ENCODE peak calls at places on chromosomes 3 and 15, in six cellular contexts. L is AG10803, Z is A549, T is epithelial cell of esophagus, J is neural progenitor cell, N is endodermal cell. V is an unnamed sample.

GRCh38 chr15:95659646-95660045 is 670.9 kb upstream of the NR2F2 start:
- DNase-seq in L (no peak), Z (no peak), T (no peak), J (no peak), N (no peak), V (peak)

GRCh38 chr15:49297584-49297983 is 125.5 kb upstream of the FGF7 start:
- DNase-seq in L (no peak), Z (no peak), T (no peak), J (no peak), N (no peak), V (no peak)

GRCh38 chr3:184178522-184179138 is 4.0 kb downstream of the AP2M1 start:
- DNase-seq in L (peak), Z (no peak), T (no peak), J (no peak), N (no peak), V (peak)

GRCh38 chr3:157204431-157204830 is 44.5 kb upstream of the CCNL1 start:
- DNase-seq in L (peak), Z (no peak), T (peak), J (peak), N (no peak), V (peak)

GRCh38 chr15:74960995-74961588 is 4.5 kb upstream of the RPP25 start:
- DNase-seq in L (no peak), Z (no peak), T (no peak), J (no peak), N (no peak), V (no peak)

GRCh38 chr3:194306109-194306686 is 44.9 kb downstream of the CPN2 start:
- DNase-seq in L (no peak), Z (no peak), T (no peak), J (no peak), N (peak), V (no peak)

GRCh38 chr15:55344206-55344605 is 25.2 kb downstream of the PIGB start:
- DNase-seq in L (peak), Z (no peak), T (peak), J (peak), N (peak), V (no peak)

GRCh38 chr15:88894348-88894818 is 961 bp downstream of the HAPLN3 start:
- DNase-seq in L (no peak), Z (peak), T (peak), J (peak), N (peak), V (peak)

GRCh38 chr3:141280086-141280485 is 48.5 kb downstream of the PXYLP1 start:
- DNase-seq in L (peak), Z (no peak), T (no peak), J (no peak), N (no peak), V (peak)

GRCh38 chr3:8752832-8753231 is 16.6 kb downstream of the OXTR start:
- DNase-seq in L (no peak), Z (no peak), T (no peak), J (no peak), N (no peak), V (no peak)

GRCh38 chr15:93167291-93167690 is 78.3 kb upstream of the RGMA start:
- DNase-seq in L (no peak), Z (no peak), T (no peak), J (no peak), N (no peak), V (no peak)

GRCh38 chr15:73755481-73755880 is 2.3 kb upstream of the INSYN1 start:
- DNase-seq in L (no peak), Z (no peak), T (no peak), J (no peak), N (no peak), V (no peak)

GRCh38 chr15:83843511-83843910 is 189.6 kb downstream of the ADAMTSL3 start:
- DNase-seq in L (peak), Z (no peak), T (peak), J (no peak), N (no peak), V (peak)

GRCh38 chr3:181292984-181293383 is 303.4 kb upstream of the DNAJC19 start:
- DNase-seq in L (no peak), Z (no peak), T (peak), J (no peak), N (no peak), V (peak)

GRCh38 chr3:8266679-8267267 is 234.8 kb upstream of the LMCD1 start:
- DNase-seq in L (peak), Z (no peak), T (peak), J (no peak), N (no peak), V (no peak)

GRCh38 chr3:61981005-61981404 is 392.3 kb downstream of the FEZF2 start:
- DNase-seq in L (no peak), Z (no peak), T (peak), J (no peak), N (no peak), V (peak)

GRCh38 chr15:90562669-90563068 is 32.9 kb downstream of the CRTC3 start:
- DNase-seq in L (no peak), Z (no peak), T (peak), J (no peak), N (no peak), V (no peak)

GRCh38 chr3:149120051-149120972 is 9.1 kb upstream of the HPS3 start:
- DNase-seq in L (peak), Z (peak), T (peak), J (peak), N (no peak), V (peak)

GRCh38 chr3:25554376-25554775 is 110.3 kb downstream of the TOP2B start:
- DNase-seq in L (no peak), Z (no peak), T (no peak), J (no peak), N (no peak), V (no peak)

GRCh38 chr3:119977353-119977752 is 116.9 kb downstream of the GSK3B start:
- DNase-seq in L (no peak), Z (no peak), T (no peak), J (no peak), N (no peak), V (no peak)

GRCh38 chr3:44509985-44510360 is 32.5 kb upstream of the ZNF445 start:
- DNase-seq in L (peak), Z (peak), T (no peak), J (no peak), N (no peak), V (peak)

GRCh38 chr3:1808590-1808989 is 290.1 kb upstream of the CNTN4 start:
- DNase-seq in L (no peak), Z (no peak), T (no peak), J (no peak), N (no peak), V (no peak)

GRCh38 chr3:189512039-189512438 is 119.2 kb upstream of the TP63 start:
- DNase-seq in L (no peak), Z (no peak), T (no peak), J (no peak), N (no peak), V (no peak)

GRCh38 chr15:83955806-83956265 is 279.7 kb upstream of the GOLGA6L4 start:
- DNase-seq in L (no peak), Z (no peak), T (no peak), J (no peak), N (no peak), V (no peak)

GRCh38 chr3:53269888-53270880 is 14.4 kb upstream of the TKT start:
- DNase-seq in L (peak), Z (peak), T (peak), J (peak), N (peak), V (peak)

GRCh38 chr3:46163551-46163981 is 44.5 kb downstream of the CCR1 start:
- DNase-seq in L (no peak), Z (no peak), T (peak), J (no peak), N (peak), V (no peak)

GRCh38 chr3:46168583-46168982 is 39.5 kb downstream of the CCR1 start:
- DNase-seq in L (peak), Z (no peak), T (no peak), J (no peak), N (no peak), V (no peak)

GRCh38 chr3:46162975-46163550 is 45.0 kb downstream of the CCR1 start:
- DNase-seq in L (no peak), Z (no peak), T (peak), J (no peak), N (peak), V (no peak)
- TF ChIP-seq CTCF in L (no peak), Z (no peak), T (no peak), J (peak), N (peak), V (peak)

GRCh38 chr3:150367771-150368170 is 40.3 kb upstream of the TSC22D2 start:
- DNase-seq in L (peak), Z (no peak), T (no peak), J (no peak), N (no peak), V (peak)

GRCh38 chr3:150372320-150373118 is 35.6 kb upstream of the TSC22D2 start:
- DNase-seq in L (peak), Z (peak), T (no peak), J (peak), N (no peak), V (peak)

GRCh38 chr3:150371741-150372254 is 36.3 kb upstream of the TSC22D2 start:
- DNase-seq in L (peak), Z (peak), T (peak), J (peak), N (no peak), V (peak)

GRCh38 chr3:150370982-150371381 is 37.1 kb upstream of the TSC22D2 start:
- DNase-seq in L (peak), Z (no peak), T (no peak), J (no peak), N (no peak), V (no peak)

GRCh38 chr3:150370129-150370602 is 37.9 kb upstream of the TSC22D2 start:
- DNase-seq in L (peak), Z (peak), T (peak), J (peak), N (peak), V (peak)
- H3K4me3 ChIP-seq in L (peak), Z (peak), T (peak), J (no peak), N (no peak), V (peak)

GRCh38 chr15:78761891-78762385 is 49.3 kb downstream of the ADAMTS7 start:
- DNase-seq in L (no peak), Z (no peak), T (no peak), J (no peak), N (no peak), V (no peak)

GRCh38 chr15:78752492-78753358 is 58.5 kb downstream of the ADAMTS7 start:
- DNase-seq in L (no peak), Z (no peak), T (peak), J (peak), N (no peak), V (no peak)

GRCh38 chr15:78761020-78761419 is 50.2 kb downstream of the ADAMTS7 start:
- DNase-seq in L (no peak), Z (no peak), T (no peak), J (no peak), N (no peak), V (no peak)

GRCh38 chr15:78763111-78763795 is 48.0 kb downstream of the ADAMTS7 start:
- DNase-seq in L (no peak), Z (no peak), T (no peak), J (no peak), N (no peak), V (no peak)

GRCh38 chr15:78757636-78757905 is 53.7 kb downstream of the ADAMTS7 start:
- DNase-seq in L (no peak), Z (no peak), T (no peak), J (no peak), N (no peak), V (no peak)
- TF ChIP-seq CTCF in L (no peak), Z (no peak), T (no peak), J (no peak), N (no peak), V (no peak)

DNA sequence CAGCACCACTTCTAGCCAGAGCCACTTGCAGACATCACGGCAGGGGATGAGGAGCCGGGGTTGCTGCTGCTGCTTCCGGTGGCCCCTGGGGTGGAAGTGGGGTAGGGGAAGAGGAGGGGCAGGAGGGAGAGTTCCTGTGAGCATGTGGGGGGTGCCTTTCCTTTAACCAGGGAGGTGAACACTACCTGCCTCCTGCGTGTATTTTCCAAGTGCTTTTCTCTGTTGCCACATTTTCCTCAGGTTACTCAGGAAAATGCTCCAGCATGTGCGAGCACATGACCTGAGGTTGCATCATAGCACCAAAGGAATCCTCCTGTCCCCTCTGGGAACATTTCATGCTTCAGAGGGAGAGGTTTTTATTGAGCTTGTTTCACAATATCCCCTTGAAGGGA is 12.2 kb upstream of the SACM1L start:
- DNase-seq in L (peak), Z (peak), T (peak), J (no peak), N (no peak), V (peak)
- H3K4me3 ChIP-seq in L (no peak), Z (no peak), T (no peak), J (no peak), N (no peak), V (no peak)

DNA sequence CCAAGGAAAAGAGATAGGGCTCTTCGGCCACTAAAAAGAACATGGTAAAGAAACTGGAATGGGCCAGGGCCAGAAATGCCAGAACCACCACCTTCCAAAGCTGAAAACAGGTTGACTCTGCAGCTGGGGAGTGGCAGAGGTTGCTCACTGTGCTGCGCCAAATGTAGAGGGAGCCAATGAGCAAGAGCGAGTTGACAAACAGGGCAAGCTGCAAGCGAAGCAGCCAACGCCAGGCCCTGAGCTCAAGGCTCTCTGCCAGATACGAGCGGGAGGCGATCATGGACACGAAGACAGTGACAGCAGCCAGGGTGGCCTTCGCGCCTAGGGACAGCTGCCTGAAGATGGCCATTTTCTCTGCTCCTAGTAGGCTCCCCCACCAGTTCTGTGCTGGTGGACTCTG is 3.1 kb downstream of the GLB1 start:
- DNase-seq in L (no peak), Z (no peak), T (no peak), J (peak), N (peak), V (no peak)
- TF ChIP-seq CTCF in L (no peak), Z (no peak), T (no peak), J (no peak), N (no peak), V (no peak)

GRCh38 chr15:100878601-100879000 is 1.0 kb upstream of the ALDH1A3 start:
- DNase-seq in L (no peak), Z (no peak), T (no peak), J (peak), N (peak), V (no peak)
- H3K4me3 ChIP-seq in L (no peak), Z (peak), T (peak), J (peak), N (peak), V (peak)

V was measured in fibroblast of mammary gland.